ENCODE peak calls at places on chromosomes 7 and 10, in four cellular contexts. One of them, this sample, is unnamed. For H3K9me3, the result is how much of the 10 kb centered on the place peaks cover.

GRCh38 chr7:51327287-51327717 is 10.7 kb upstream of the COBL start:
- DNase-seq in GM23248: no peak
- DNase-seq in mammary epithelial cell: no peak
- DNase-seq in endodermal cell: no peak
- DNase-seq in this sample: no peak

GRCh38 chr7:47400001-47400400 is 181.9 kb downstream of the TNS3 start:
- DNase-seq in endodermal cell: no peak
- DNase-seq in mammary epithelial cell: no peak
- DNase-seq in GM23248: no peak
- DNase-seq in this sample: no peak

GRCh38 chr10:32402499-32402898 is 43.4 kb upstream of the CCDC7 start:
- DNase-seq in mammary epithelial cell: no peak
- DNase-seq in GM23248: no peak
- DNase-seq in endodermal cell: no peak
- DNase-seq in this sample: no peak

GRCh38 chr10:3763035-3763456 is 22.0 kb downstream of the KLF6 start:
- DNase-seq in GM23248: peak
- DNase-seq in endodermal cell: peak
- DNase-seq in mammary epithelial cell: peak
- DNase-seq in this sample: peak

GRCh38 chr7:7329321-7329720 is 147.0 kb downstream of the C1GALT1 start:
- DNase-seq in mammary epithelial cell: peak
- DNase-seq in GM23248: no peak
- DNase-seq in endodermal cell: no peak
- DNase-seq in this sample: no peak

GRCh38 chr10:132827423-132827789 is 41.5 kb upstream of the NKX6-2 start:
- DNase-seq in mammary epithelial cell: no peak
- DNase-seq in endodermal cell: no peak
- DNase-seq in GM23248: no peak
- DNase-seq in this sample: no peak

GRCh38 chr10:113463777-113464176 is 89.1 kb upstream of the HABP2 start:
- DNase-seq in GM23248: peak
- DNase-seq in endodermal cell: no peak
- DNase-seq in mammary epithelial cell: no peak
- DNase-seq in this sample: peak

GRCh38 chr10:106615081-106615480 is 549.4 kb downstream of the SORCS1 start:
- DNase-seq in mammary epithelial cell: peak
- DNase-seq in GM23248: peak
- DNase-seq in endodermal cell: peak
- DNase-seq in this sample: peak

GRCh38 chr10:120511165-120511564 is 54.1 kb downstream of the PLPP4 start:
- DNase-seq in endodermal cell: no peak
- DNase-seq in mammary epithelial cell: peak
- DNase-seq in GM23248: peak
- DNase-seq in this sample: no peak

GRCh38 chr7:68488366-68489060 is 1109.8 kb upstream of the AUTS2 start:
- DNase-seq in GM23248: no peak
- DNase-seq in mammary epithelial cell: no peak
- DNase-seq in endodermal cell: no peak
- DNase-seq in this sample: no peak

GRCh38 chr7:132777419-132777818 is 201.1 kb upstream of the PLXNA4 start:
- DNase-seq in GM23248: no peak
- DNase-seq in endodermal cell: no peak
- DNase-seq in mammary epithelial cell: no peak
- DNase-seq in this sample: no peak
- H3K9ac ChIP-seq in GM23248: no peak
- H3K9ac ChIP-seq in endodermal cell: no peak
- H3K9ac ChIP-seq in mammary epithelial cell: no peak
- H3K9ac ChIP-seq in this sample: no peak

GRCh38 chr10:92559051-92559450 is 14.8 kb downstream of the IDE start:
- DNase-seq in mammary epithelial cell: no peak
- DNase-seq in endodermal cell: no peak
- DNase-seq in GM23248: no peak
- DNase-seq in this sample: no peak
- H3K9me3 ChIP-seq in mammary epithelial cell: under half
- H3K9me3 ChIP-seq in endodermal cell: under half
- H3K9me3 ChIP-seq in GM23248: under half
- H3K9me3 ChIP-seq in this sample: under half

DNA sequence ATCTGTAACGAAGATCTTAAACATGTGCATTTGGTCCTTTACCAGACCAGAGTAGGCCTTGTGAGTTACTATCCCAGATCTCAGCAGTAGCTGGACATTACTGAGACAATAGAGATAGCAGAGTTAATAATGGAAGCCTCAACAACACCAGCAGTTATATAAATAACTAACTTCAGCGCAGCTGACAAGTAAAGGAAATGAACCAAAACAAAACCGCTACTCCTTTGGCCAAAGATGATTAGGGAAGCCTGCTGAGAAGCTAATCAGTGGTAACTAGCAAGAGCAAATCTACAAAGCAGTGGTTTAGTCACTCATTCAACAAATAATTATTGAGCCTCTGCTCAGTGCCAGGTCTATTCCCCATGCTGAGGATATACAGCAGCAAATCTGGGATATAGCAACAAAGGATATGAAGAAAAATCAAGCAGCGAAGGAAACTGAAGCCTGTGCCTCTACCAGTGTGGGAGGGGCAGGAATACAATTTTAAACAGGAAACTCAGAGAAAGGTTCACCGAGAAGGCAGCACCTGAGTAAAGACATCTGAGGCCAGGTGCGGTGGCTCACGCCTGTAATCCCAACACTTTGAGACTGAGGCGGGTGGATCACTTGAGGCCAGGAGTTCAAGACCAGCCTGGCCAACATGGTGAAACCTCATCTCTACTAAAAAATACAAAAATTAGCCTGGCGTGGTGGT is 103.6 kb downstream of the ELMO1 start:
- DNase-seq in endodermal cell: peak
- DNase-seq in GM23248: no peak
- DNase-seq in mammary epithelial cell: no peak
- DNase-seq in this sample: no peak
- H3K9ac ChIP-seq in endodermal cell: no peak
- H3K9ac ChIP-seq in GM23248: no peak
- H3K9ac ChIP-seq in mammary epithelial cell: no peak
- H3K9ac ChIP-seq in this sample: no peak

GRCh38 chr10:79601939-79602338 is 8.8 kb upstream of the SFTPA1 start:
- DNase-seq in mammary epithelial cell: no peak
- DNase-seq in GM23248: no peak
- DNase-seq in endodermal cell: no peak
- DNase-seq in this sample: no peak
- H3K9me3 ChIP-seq in mammary epithelial cell: under half
- H3K9me3 ChIP-seq in GM23248: under half
- H3K9me3 ChIP-seq in endodermal cell: under half
- H3K9me3 ChIP-seq in this sample: under half

GRCh38 chr10:126094537-126094936 is 198.2 kb downstream of the FANK1 start:
- DNase-seq in endodermal cell: no peak
- DNase-seq in GM23248: no peak
- DNase-seq in mammary epithelial cell: no peak
- DNase-seq in this sample: peak
- H3K9ac ChIP-seq in endodermal cell: no peak
- H3K9ac ChIP-seq in GM23248: no peak
- H3K9ac ChIP-seq in mammary epithelial cell: no peak
- H3K9ac ChIP-seq in this sample: no peak

DNA sequence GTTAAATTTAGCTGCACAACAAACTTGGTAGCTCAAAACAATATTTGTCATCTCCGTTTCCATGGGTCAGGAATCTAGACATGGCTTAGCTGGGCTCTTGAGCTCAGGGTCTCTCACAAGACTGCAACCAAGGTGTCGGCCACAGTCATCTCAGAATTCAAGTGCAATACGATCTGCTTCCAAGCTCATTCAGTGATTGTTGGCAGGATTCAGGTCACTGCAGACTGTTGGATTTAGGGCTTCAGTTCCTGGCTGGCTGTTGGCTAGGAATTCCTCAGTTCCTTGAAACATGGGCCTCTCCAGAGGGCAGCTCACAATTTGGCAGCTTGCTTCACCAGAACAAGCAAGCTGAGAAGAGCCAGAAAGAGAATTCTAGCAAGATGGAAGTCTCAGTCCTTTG is 17.5 kb upstream of the CHST3 start:
- DNase-seq in mammary epithelial cell: no peak
- DNase-seq in GM23248: no peak
- DNase-seq in endodermal cell: no peak
- DNase-seq in this sample: no peak
- H3K9me3 ChIP-seq in mammary epithelial cell: under half
- H3K9me3 ChIP-seq in GM23248: under half
- H3K9me3 ChIP-seq in endodermal cell: under half
- H3K9me3 ChIP-seq in this sample: under half

DNA sequence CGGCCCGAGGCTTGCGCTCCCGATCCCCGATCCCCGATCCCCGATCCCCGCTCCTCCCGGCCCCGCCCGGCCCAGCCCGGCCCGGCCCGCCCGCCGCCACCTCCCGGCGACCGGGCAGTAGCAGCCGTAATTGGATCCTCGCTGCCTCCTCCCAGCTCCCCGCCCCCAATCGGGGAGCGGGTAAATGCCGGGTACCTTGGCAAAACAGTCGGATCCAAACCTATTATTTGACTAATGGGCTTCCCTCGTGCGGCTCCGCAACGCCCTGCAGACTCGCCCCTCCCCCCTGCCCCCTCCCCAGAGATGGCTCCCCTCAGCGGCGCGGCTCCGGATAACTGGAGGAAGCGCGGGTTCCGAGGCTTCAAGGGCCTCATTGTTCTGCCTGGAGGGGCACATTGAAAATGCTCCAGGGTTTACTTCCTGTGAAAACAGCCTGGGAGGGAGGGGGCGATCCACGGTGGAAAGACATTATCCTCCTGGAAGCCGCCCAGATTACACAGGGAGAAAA is 94.8 kb upstream of the ZMIZ1 start:
- DNase-seq in mammary epithelial cell: no peak
- DNase-seq in endodermal cell: peak
- DNase-seq in GM23248: peak
- DNase-seq in this sample: no peak
- H3K9ac ChIP-seq in mammary epithelial cell: peak
- H3K9ac ChIP-seq in endodermal cell: peak
- H3K9ac ChIP-seq in GM23248: peak
- H3K9ac ChIP-seq in this sample: peak

GRCh38 chr7:92133737-92134270 is 473 bp downstream of the CYP51A1 start:
- DNase-seq in mammary epithelial cell: no peak
- DNase-seq in GM23248: peak
- DNase-seq in endodermal cell: peak
- DNase-seq in this sample: peak

GRCh38 chr7:92134271-92135099 is at the start of gene CYP51A1:
- DNase-seq in mammary epithelial cell: peak
- DNase-seq in endodermal cell: peak
- DNase-seq in GM23248: peak
- DNase-seq in this sample: peak

GRCh38 chr7:92135100-92135429 is 788 bp upstream of the CYP51A1 start:
- DNase-seq in endodermal cell: no peak
- DNase-seq in mammary epithelial cell: no peak
- DNase-seq in GM23248: peak
- DNase-seq in this sample: no peak

GRCh38 chr7:92131764-92132330 is 2.4 kb downstream of the CYP51A1 start:
- DNase-seq in mammary epithelial cell: no peak
- DNase-seq in GM23248: no peak
- DNase-seq in endodermal cell: no peak
- DNase-seq in this sample: no peak

DNA sequence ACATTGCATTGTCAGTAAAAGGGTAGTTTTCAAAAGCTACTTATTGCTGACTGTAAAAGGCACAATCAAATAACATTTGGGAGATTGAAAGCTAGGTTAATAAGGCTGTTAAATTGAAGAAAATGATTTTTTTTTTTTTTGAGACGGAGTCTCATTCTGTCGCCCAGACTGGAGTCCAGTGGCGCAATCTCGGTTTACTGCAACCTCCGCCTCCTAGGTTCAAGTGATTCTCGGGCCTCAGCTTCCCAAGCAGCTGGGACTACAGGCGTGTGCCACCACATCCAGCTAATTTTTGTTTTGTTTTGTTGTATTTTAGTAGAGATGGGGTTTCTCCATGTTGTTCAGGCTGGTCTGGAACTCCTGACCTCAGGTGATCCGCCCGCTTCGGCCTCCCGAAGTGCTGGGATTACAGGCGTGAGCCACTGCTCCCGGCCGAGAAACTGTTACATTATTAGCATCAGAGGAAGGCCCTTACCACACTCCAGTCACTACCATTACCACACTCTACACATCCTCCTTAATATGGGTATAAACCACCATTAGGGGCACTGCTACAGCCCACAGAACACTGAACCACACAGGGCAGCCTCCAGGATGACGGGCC is 1.0 kb downstream of the CYP51A1 start:
- DNase-seq in endodermal cell: no peak
- DNase-seq in mammary epithelial cell: peak
- DNase-seq in GM23248: peak
- DNase-seq in this sample: peak
- H3K9me3 ChIP-seq in endodermal cell: under half
- H3K9me3 ChIP-seq in mammary epithelial cell: under half
- H3K9me3 ChIP-seq in GM23248: under half
- H3K9me3 ChIP-seq in this sample: under half

GRCh38 chr7:44965937-44966730 is 12.7 kb downstream of the MYO1G start:
- DNase-seq in endodermal cell: no peak
- DNase-seq in mammary epithelial cell: no peak
- DNase-seq in GM23248: no peak
- DNase-seq in this sample: no peak
- H3K9ac ChIP-seq in endodermal cell: no peak
- H3K9ac ChIP-seq in mammary epithelial cell: no peak
- H3K9ac ChIP-seq in GM23248: no peak
- H3K9ac ChIP-seq in this sample: no peak

DNA sequence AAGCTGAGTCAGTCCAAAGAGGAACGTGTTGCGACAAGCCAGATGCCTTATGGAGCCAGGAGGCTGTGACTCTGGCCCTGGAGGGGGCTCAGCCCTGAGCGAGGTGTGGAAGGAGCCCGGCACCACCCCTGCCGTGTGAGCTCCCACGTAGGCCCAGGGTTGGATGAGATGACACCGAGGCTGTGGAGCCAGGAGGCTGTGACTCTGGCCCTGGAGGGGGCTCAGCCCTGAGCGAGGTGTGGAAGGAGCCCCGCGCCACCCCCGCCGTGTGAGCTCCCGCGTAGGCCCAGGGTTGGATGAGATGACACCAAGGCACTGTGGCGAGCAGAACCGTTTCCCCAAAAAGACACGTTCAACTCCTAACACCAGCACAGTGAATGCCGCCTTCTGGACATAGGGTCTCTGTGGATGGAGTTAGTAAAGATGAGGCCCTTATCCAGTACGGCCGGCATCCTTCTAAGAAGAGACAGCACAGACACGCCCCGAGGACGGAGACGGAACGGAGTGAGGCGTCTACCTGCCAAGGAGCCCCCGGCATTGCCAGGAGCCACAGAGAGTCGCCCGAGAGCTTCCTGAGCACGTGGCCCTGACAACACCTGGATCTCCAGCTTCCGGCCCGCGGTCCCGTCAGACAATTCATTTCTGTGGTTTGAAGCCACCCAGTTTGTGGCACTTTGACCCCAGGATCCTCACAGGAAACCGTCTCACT is 472.5 kb downstream of the DNAJB6 start:
- DNase-seq in endodermal cell: no peak
- DNase-seq in mammary epithelial cell: no peak
- DNase-seq in GM23248: no peak
- DNase-seq in this sample: no peak
- H3K9me3 ChIP-seq in endodermal cell: half or more
- H3K9me3 ChIP-seq in mammary epithelial cell: half or more
- H3K9me3 ChIP-seq in GM23248: under half
- H3K9me3 ChIP-seq in this sample: under half

This sample was measured in mesenchymal stem cell.